ENCODE peak calls at places on chromosome 1, in eight cellular contexts. P is stimulated activated CD4-positive, alpha-beta T cell treated with anti-CD3 and anti-CD28 coated beads, Interleukin-1b, Interleukin-23, amount 100 ng/mL, for 24 hours; Z is progenitor cell of endocrine pancreas; B is left ventricle myocardium superior; D is heart right ventricle; F is activated effector memory CD4-positive, alpha-beta T cell treated with anti-CD3 and anti-CD28 coated beads, Interleukin-2, amount 50 U/mL, for 16 hours; T is astrocyte of the spinal cord; K is NCI-H526. L is an unnamed sample.

GRCh38 chr1:99849744-99850457 is at the start of gene AGL:
- DNase-seq in T (peak), B (peak), K (peak), Z (peak), P (peak), D (peak), F (peak), L (peak)

GRCh38 chr1:44294588-44295007 is 60.5 kb downstream of the ERI3 start:
- DNase-seq in B (peak), K (peak), Z (no peak), P (no peak), F (no peak), D (peak), T (peak), L (no peak)

GRCh38 chr1:245380790-245381535 is 226.2 kb downstream of the KIF26B start:
- DNase-seq in Z (no peak), P (no peak), B (no peak), F (no peak), T (peak), D (no peak), K (no peak), L (no peak)

GRCh38 chr1:192604979-192605620 is 29.5 kb downstream of the RGS1 start:
- DNase-seq in D (no peak), K (no peak), T (no peak), Z (no peak), F (no peak), B (no peak), P (no peak), L (no peak)

GRCh38 chr1:22801753-22802152 is 91.1 kb downstream of the EPHB2 start:
- DNase-seq in D (no peak), F (no peak), P (no peak), T (no peak), K (no peak), B (no peak), Z (no peak), L (no peak)

GRCh38 chr1:204362984-204363334 is 3.2 kb upstream of the PLEKHA6 start:
- DNase-seq in Z (no peak), D (no peak), B (no peak), P (no peak), K (no peak), T (no peak), F (no peak), L (no peak)

GRCh38 chr1:48966583-48966982 is 189.9 kb upstream of the BEND5 start:
- DNase-seq in B (no peak), T (no peak), K (no peak), F (no peak), Z (no peak), P (no peak), D (no peak), L (no peak)

GRCh38 chr1:76759950-76760349 is 107.3 kb upstream of the ST6GALNAC5 start:
- DNase-seq in D (no peak), F (no peak), P (no peak), Z (no peak), T (peak), B (no peak), K (no peak), L (no peak)

GRCh38 chr1:170310014-170310405 is 164.3 kb downstream of the NTMT2 start:
- DNase-seq in Z (no peak), K (no peak), F (no peak), T (no peak), B (no peak), D (no peak), P (no peak), L (no peak)

L was measured in stimulated activated naive CD8-positive, alpha-beta T cell treated with anti-CD3 and anti-CD28 coated beads, Interleukin-15, amount 100 ng/mL, for 72 hours.